ENCODE peak calls at places on chromosomes 5 and 9, in eight cellular contexts. R, W, X, O, I, B, A and M are unnamed samples.
A peak's percentile ranks its signal among the peaks of the same experiment; 100 is the strongest.

GRCh38 chr9:27280858-27281257 is 16.1 kb downstream of the EQTN start:
- DNase-seq in R (no peak), W (no peak), X (no peak), O (no peak), I (no peak), B (peak; percentile 19), A (no peak), M (no peak)

GRCh38 chr9:120294003-120294402 is 286.0 kb downstream of the CDK5RAP2 start:
- DNase-seq in R (no peak), W (no peak), X (no peak), O (no peak), I (no peak), B (no peak), A (no peak), M (no peak)

GRCh38 chr5:99586878-99587277 is 658.1 kb upstream of the CHD1 start:
- DNase-seq in R (no peak), W (no peak), X (no peak), O (no peak), I (no peak), B (no peak), A (no peak), M (no peak)

GRCh38 chr9:128575469-128575868 is 23.1 kb downstream of the SPTAN1 start:
- DNase-seq in R (no peak), W (no peak), X (no peak), O (no peak), I (no peak), B (no peak), A (no peak), M (no peak)

GRCh38 chr9:93679536-93680444 is 103.4 kb downstream of the PHF2 start:
- DNase-seq in R (no peak), W (no peak), X (no peak), O (no peak), I (no peak), B (peak; percentile 7), A (no peak), M (peak; percentile 34)

GRCh38 chr5:57772512-57772911 is 289.9 kb upstream of the ACTBL2 start:
- DNase-seq in R (no peak), W (no peak), X (no peak), O (no peak), I (no peak), B (no peak), A (no peak), M (no peak)

GRCh38 chr9:116899337-116900006 is 212.4 kb downstream of the TRIM32 start:
- DNase-seq in R (no peak), W (peak; percentile 31), X (peak; percentile 60), O (no peak), I (no peak), B (no peak), A (peak; percentile 21), M (peak; percentile 63)

GRCh38 chr9:34158362-34158869 is 20.4 kb upstream of the UBAP1 start:
- DNase-seq in R (no peak), W (peak; percentile 96), X (no peak), O (no peak), I (peak; percentile 100), B (peak; percentile 39), A (peak; percentile 62), M (no peak)

GRCh38 chr5:35202319-35203111 is 27.8 kb downstream of the PRLR start:
- DNase-seq in R (peak; percentile 50), W (no peak), X (peak; percentile 86), O (no peak), I (peak; percentile 35), B (no peak), A (no peak), M (peak; percentile 89)

GRCh38 chr5:74493426-74493825 is 147.1 kb downstream of the ENC1 start:
- DNase-seq in R (no peak), W (no peak), X (no peak), O (no peak), I (no peak), B (no peak), A (no peak), M (no peak)

GRCh38 chr5:61489574-61489973 is 157.5 kb downstream of the ZSWIM6 start:
- DNase-seq in R (no peak), W (no peak), X (no peak), O (no peak), I (no peak), B (no peak), A (no peak), M (no peak)

GRCh38 chr5:141695627-141696180 is 13.7 kb upstream of the ARAP3 start:
- DNase-seq in R (no peak), W (peak; percentile 41), X (no peak), O (peak; percentile 58), I (peak; percentile 49), B (no peak), A (no peak), M (no peak)

GRCh38 chr5:40198736-40199135 is 481.0 kb upstream of the PTGER4 start:
- DNase-seq in R (no peak), W (peak; percentile 11), X (no peak), O (no peak), I (peak; percentile 30), B (no peak), A (no peak), M (no peak)

GRCh38 chr5:158995694-158996173 is 104.0 kb downstream of the EBF1 start:
- DNase-seq in R (no peak), W (no peak), X (no peak), O (no peak), I (no peak), B (peak; percentile 66), A (no peak), M (no peak)

GRCh38 chr5:33824516-33825195 is 67.1 kb downstream of the ADAMTS12 start:
- DNase-seq in R (no peak), W (no peak), X (no peak), O (no peak), I (no peak), B (no peak), A (peak; percentile 75), M (no peak)

GRCh38 chr5:56192246-56192645 is 40.9 kb downstream of the ANKRD55 start:
- DNase-seq in R (no peak), W (no peak), X (peak; percentile 11), O (no peak), I (no peak), B (no peak), A (no peak), M (no peak)

GRCh38 chr5:153135416-153135815 is 355.1 kb upstream of the GRIA1 start:
- DNase-seq in R (no peak), W (peak; percentile 63), X (no peak), O (no peak), I (peak; percentile 34), B (no peak), A (no peak), M (no peak)

GRCh38 chr5:134114886-134115805 is 665 bp downstream of the TCF7 start:
- DNase-seq in R (peak; percentile 77), W (no peak), X (peak; percentile 91), O (no peak), I (no peak), B (no peak), A (no peak), M (peak; percentile 94)

GRCh38 chr5:17000296-17000939 is 64.3 kb upstream of the MYO10 start:
- DNase-seq in R (no peak), W (peak; percentile 84), X (no peak), O (no peak), I (peak; percentile 82), B (no peak), A (peak; percentile 89), M (no peak)

DNA sequence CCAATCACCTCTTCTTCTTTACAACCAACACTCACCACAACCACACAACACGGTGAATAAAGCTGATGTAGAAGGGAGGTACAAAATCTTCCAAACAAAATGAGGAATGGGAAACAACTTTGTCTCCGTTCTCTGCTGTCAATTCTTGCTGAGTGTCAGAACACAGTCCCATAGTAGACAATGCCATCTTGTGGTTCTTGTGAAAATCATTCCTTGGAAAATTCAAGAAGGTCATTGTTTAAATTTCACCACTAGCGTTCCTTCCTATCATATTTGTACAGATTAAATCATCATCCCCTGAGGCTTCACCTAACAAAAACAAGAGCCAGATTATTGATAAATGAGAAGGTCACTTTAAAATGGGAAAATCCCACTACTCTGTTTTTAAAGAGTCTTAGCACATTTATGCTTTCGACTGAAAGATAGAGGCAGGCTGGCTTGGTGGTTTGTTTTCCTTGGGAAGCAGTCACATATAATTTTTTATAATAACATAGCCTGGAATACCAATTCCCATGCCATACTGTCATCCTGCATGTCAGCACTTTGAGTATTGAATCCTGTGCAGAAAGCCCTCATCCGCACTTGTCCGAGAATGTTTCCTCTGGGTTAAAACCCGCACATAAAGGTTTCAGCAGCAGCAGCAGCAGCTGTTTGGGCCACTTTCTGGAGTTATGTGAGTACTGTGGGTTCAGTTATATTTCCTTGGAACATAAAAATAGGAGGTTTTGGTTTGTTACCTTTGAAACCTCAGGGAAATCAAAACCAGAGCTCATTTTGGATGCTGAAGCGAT is 395.0 kb upstream of the SMARCA2 start:
- DNase-seq in R (no peak), W (peak; percentile 8), X (peak; percentile 51), O (no peak), I (peak; percentile 69), B (no peak), A (no peak), M (no peak)
- H3K27me3 ChIP-seq in R (no peaks in the 10 kb centered on the region), W (no peaks in the 10 kb centered on the region), X (no peaks in the 10 kb centered on the region), O (no peaks in the 10 kb centered on the region), I (no peaks in the 10 kb centered on the region), B (no peaks in the 10 kb centered on the region), A (no peaks in the 10 kb centered on the region), M (no peaks in the 10 kb centered on the region)

DNA sequence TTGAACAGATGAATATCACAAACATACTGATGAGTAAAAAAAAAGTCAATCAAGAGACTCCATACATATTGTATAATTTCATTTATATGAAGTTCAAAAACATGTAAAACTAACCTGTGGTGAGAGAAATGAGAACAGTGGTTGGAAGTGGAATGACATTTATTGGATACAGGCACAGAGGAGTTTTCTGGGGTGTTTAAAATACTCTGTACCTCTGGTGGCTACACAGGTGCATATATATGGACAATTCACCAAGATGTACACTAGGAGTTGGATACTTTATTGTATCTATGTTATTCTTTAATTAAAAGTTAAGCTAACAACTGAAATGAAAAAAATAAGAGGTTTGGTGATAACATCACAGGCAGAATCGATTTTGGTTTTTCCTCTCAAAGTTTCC is 14.1 kb downstream of the FOXD1 start:
- DNase-seq in R (no peak), W (no peak), X (no peak), O (no peak), I (no peak), B (no peak), A (no peak), M (no peak)
- TF ChIP-seq CTCF in R (no peak), W (no peak), X (no peak), O (no peak), I (no peak), B (no peak), A (no peak), M (peak; percentile 47)

DNA sequence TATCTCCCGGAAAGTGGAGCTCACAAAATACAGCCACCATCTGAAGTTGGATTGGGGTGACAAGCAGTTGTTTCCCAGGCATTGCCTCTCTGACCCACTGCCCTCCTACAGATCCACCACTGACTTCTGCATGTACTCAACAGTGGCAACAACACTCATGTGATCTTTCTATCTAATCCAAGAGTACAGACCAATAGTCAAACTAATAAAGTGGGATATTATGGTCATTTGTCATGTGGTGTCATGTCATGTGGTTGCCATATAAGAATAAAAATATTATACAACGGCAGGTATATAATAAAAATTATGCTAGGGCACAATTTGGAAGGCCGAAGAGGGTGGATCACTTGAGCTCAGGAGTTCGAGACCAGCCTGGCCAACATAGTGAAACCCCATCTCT is 33.0 kb upstream of the SNAPC3 start:
- DNase-seq in R (no peak), W (no peak), X (no peak), O (no peak), I (no peak), B (no peak), A (no peak), M (no peak)
- H3K4me3 ChIP-seq in R (no peak overlapping the region), W (no peak overlapping the region), X (no peak overlapping the region), O (no peak overlapping the region), I (no peak overlapping the region), B (no peak overlapping the region), A (no peak overlapping the region), M (no peak overlapping the region)

GRCh38 chr5:7606840-7607453 is 211.0 kb downstream of the ADCY2 start:
- DNase-seq in R (no peak), W (no peak), X (peak; percentile 85), O (no peak), I (no peak), B (no peak), A (no peak), M (peak; percentile 66)

GRCh38 chr5:7608772-7609171 is 212.8 kb downstream of the ADCY2 start:
- DNase-seq in R (no peak), W (no peak), X (no peak), O (no peak), I (no peak), B (no peak), A (no peak), M (no peak)
- H3K27me3 ChIP-seq in R (no peaks in the 10 kb centered on the region), W (no peaks in the 10 kb centered on the region), X (no peaks in the 10 kb centered on the region), O (no peaks in the 10 kb centered on the region), I (no peaks in the 10 kb centered on the region), B (no peaks in the 10 kb centered on the region), A (no peaks in the 10 kb centered on the region), M (no peaks in the 10 kb centered on the region)